ENCODE peak calls at places on chromosome 18, in eight cellular contexts. K is sigmoid colon, N is esophagus muscularis mucosa, I is transverse colon, P is H1, B is HepG2, F is suprapubic skin, S is SK-N-SH. C is an unnamed sample.

GRCh38 chr18:9619545-9619944 is 5.2 kb upstream of the PPP4R1 start:
- DNase-seq in B (no peak), N (no peak), S (no peak), I (no peak), F (no peak), K (no peak), P (no peak), C (no peak)

GRCh38 chr18:34707670-34708069 is 2.4 kb upstream of the DTNA start:
- DNase-seq in B (no peak), P (no peak), I (peak), F (no peak), S (no peak), N (no peak), K (peak), C (no peak)

GRCh38 chr18:58953627-58954026 is 89.0 kb downstream of the ZNF532 start:
- DNase-seq in B (peak), I (no peak), F (no peak), P (no peak), N (no peak), S (peak), K (no peak), C (peak)

GRCh38 chr18:24600076-24600654 is 139.7 kb downstream of the HRH4 start:
- DNase-seq in K (no peak), P (no peak), F (no peak), I (no peak), B (peak), N (no peak), S (peak), C (no peak)

GRCh38 chr18:13183790-13184189 is 34.8 kb upstream of the LDLRAD4 start:
- DNase-seq in F (no peak), N (no peak), P (no peak), K (no peak), S (no peak), B (no peak), I (no peak), C (no peak)

GRCh38 chr18:11859903-11860407 is 8.7 kb downstream of the CHMP1B start:
- DNase-seq in F (no peak), N (no peak), B (peak), I (peak), S (no peak), K (no peak), P (no peak), C (no peak)

GRCh38 chr18:45771587-45771986 is 47.6 kb downstream of the SLC14A1 start:
- DNase-seq in N (no peak), B (no peak), F (no peak), P (no peak), S (no peak), K (no peak), I (no peak), C (no peak)

GRCh38 chr18:37869051-37869450 is 303.5 kb upstream of the CELF4 start:
- DNase-seq in K (no peak), S (no peak), N (peak), P (no peak), B (no peak), F (no peak), I (no peak), C (no peak)

GRCh38 chr18:72674710-72675109 is 130.6 kb upstream of the CBLN2 start:
- DNase-seq in I (no peak), B (no peak), K (no peak), N (no peak), F (no peak), S (no peak), P (no peak), C (no peak)

GRCh38 chr18:8366070-8366469 is 243.2 kb upstream of the RAB12 start:
- DNase-seq in F (no peak), S (no peak), N (no peak), I (no peak), P (no peak), B (no peak), K (no peak), C (no peak)

GRCh38 chr18:8705280-8705940 is at the start of gene MTCL1:
- DNase-seq in K (peak), N (peak), F (no peak), P (no peak), B (no peak), I (no peak), S (peak), C (peak)

GRCh38 chr18:8898990-8899389 is 193.6 kb downstream of the MTCL1 start:
- DNase-seq in S (no peak), K (no peak), N (no peak), P (no peak), B (no peak), I (no peak), F (no peak), C (no peak)

GRCh38 chr18:53698907-53699306 is 525.6 kb downstream of the MBD2 start:
- DNase-seq in I (peak), P (no peak), B (peak), N (no peak), K (no peak), F (no peak), S (peak), C (peak)
- TF ChIP-seq EP300 in I (no peak), P (no peak), B (no peak), N (no peak), K (no peak), F (no peak), S (no peak), C (no peak)

DNA sequence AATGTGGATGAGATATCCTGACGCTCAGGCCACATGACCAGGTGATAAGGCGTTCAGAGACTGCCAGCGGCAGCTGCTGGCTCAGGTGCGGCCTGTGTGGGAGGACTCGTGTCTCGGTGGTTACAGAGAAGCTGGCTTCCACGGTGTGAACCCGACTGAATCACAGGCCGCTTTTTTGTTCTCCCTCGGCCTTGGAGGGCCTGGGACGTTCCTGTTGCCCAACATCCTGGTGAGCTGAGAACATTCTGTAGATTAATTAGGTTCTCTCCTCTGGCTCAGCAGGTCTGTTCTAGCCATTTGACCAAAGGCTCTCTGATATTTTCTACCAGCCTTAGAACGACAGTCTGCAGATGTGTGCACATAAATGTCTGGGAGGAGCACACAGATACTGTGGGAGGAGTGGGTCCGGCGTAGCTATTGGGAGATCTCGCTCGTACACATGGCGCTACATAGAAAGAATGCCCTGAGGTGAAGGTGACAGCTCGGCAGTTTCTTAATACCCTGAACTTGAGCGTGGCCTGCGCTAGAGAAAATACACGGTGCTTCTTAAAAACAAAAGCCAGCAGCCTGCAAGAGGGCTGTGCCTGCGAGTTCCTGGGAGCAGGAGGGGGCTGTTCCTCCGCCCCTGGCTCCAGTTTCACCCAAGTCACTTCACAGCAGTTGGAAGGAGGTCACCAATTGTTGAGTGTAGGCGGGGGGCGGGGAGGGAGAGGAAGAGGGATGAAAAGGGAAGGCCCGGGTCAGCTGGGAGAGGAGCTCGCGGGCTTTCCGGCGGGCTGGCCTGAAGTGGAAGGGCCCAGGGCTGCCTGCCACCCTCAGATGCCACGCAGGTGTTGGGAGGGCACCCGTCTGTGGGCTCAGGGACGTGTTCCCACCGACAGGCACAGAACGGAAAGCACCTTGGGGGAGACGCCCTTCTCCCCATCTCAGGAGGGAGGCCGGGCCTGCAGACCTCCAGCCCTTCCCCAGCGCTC is 124.6 kb upstream of the ZNF516 start:
- DNase-seq in N (no peak), S (no peak), K (peak), F (peak), P (no peak), B (no peak), I (peak), C (peak)
- TF ChIP-seq POLR2AphosphoS5 in N (no peak), S (no peak), K (no peak), F (peak), P (no peak), B (no peak), I (no peak), C (peak)

GRCh38 chr18:22827216-22827615 is 105.9 kb upstream of the RBBP8 start:
- DNase-seq in F (no peak), N (no peak), B (no peak), P (no peak), I (no peak), S (no peak), K (no peak), C (no peak)

GRCh38 chr18:22827741-22828140 is 105.4 kb upstream of the RBBP8 start:
- DNase-seq in P (no peak), N (no peak), K (no peak), S (no peak), I (no peak), F (no peak), B (no peak), C (no peak)

GRCh38 chr18:22826726-22827125 is 106.4 kb upstream of the RBBP8 start:
- DNase-seq in N (no peak), S (no peak), B (no peak), K (no peak), I (no peak), P (no peak), F (no peak), C (no peak)

GRCh38 chr18:22829781-22830180 is 103.3 kb upstream of the RBBP8 start:
- DNase-seq in I (no peak), S (no peak), F (no peak), K (no peak), B (no peak), P (no peak), N (no peak), C (no peak)

DNA sequence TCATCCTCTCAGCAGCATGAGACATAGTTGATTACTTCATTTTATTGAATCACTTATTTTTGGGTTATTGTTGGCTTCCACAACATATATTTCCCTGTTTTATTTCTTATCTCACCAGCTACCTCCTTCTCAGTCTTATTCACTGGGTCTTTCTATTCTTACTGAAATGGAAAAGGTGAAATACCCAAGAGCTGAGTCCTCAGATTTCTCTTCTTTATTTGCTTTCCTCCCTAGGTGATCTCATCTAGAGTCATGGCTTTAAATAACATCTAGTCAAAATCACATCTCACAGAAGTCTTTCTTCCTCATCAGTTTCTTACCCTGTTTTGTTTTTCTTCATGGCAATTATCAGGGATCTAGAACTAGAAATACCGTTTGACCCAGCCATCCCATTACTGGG is 105.0 kb upstream of the RBBP8 start:
- DNase-seq in N (no peak), B (no peak), P (no peak), I (no peak), S (no peak), K (no peak), F (no peak), C (no peak)
- H3K27ac ChIP-seq in N (no peak), B (no peak), P (no peak), I (no peak), S (no peak), K (no peak), F (no peak), C (no peak)

GRCh38 chr18:36634573-36635216 is 194.1 kb downstream of the TPGS2 start:
- DNase-seq in F (no peak), P (no peak), B (no peak), S (no peak), I (no peak), N (no peak), K (no peak), C (no peak)

GRCh38 chr18:36636237-36636792 is 192.5 kb downstream of the TPGS2 start:
- DNase-seq in B (no peak), I (no peak), N (no peak), S (peak), K (no peak), F (no peak), P (no peak), C (no peak)

GRCh38 chr18:36630917-36631316 is 197.9 kb downstream of the TPGS2 start:
- DNase-seq in P (no peak), I (no peak), B (no peak), F (no peak), N (no peak), S (no peak), K (no peak), C (no peak)

GRCh38 chr18:36635414-36636096 is 193.2 kb downstream of the TPGS2 start:
- DNase-seq in P (no peak), S (no peak), B (no peak), K (no peak), F (no peak), I (no peak), N (no peak), C (no peak)

DNA sequence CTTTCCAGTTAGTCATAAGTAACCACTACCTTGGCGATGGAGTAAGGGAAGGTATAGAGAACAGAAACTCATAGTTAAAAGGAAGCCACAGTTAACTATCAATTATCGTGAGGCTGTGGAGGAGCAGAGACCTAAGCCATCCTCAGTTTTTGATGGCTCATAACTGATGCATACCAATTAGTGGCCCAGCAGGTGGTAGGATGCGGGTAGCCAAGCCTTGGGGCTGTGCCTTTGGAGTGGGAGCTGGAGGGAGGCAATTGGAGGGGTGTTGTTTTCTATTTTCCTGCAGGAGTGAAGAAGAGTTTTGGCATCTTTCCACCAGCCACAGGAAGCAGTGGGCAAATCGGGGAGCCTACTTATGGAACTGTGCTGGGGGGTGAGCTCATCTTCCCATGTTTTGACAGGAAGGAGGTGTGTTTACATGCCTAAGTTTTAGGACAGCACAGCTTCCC is 194.8 kb downstream of the TPGS2 start:
- DNase-seq in P (no peak), N (no peak), S (no peak), F (no peak), K (no peak), B (no peak), I (no peak), C (no peak)
- TF ChIP-seq EP300 in P (no peak), N (no peak), S (no peak), F (no peak), K (no peak), B (no peak), I (no peak), C (no peak)

C was measured in stomach.